ENCODE peak calls at places on chromosomes 16 and 17, in eight cellular contexts. U, J, I, L, V, K, Q and T are unnamed samples. For H3K36me3, the result is how much of the 10 kb centered on the place peaks cover.

GRCh38 chr17:78745407-78746088 is 36.5 kb downstream of the CYTH1 start:
- DNase-seq in U (peak), L (peak), K (no peak), V (peak), I (no peak), Q (no peak), J (no peak), T (no peak)

GRCh38 chr17:21573961-21574610 is 118.2 kb upstream of the KCNJ18 start:
- DNase-seq in J (peak), I (no peak), Q (no peak), U (peak), K (no peak), L (no peak), V (peak), T (no peak)

GRCh38 chr16:5036228-5037156 is 2.8 kb upstream of the NAGPA start:
- DNase-seq in L (peak), K (no peak), J (no peak), U (no peak), Q (no peak), I (no peak), V (no peak), T (no peak)

GRCh38 chr16:54482892-54483574 is 196.4 kb upstream of the IRX3 start:
- DNase-seq in U (no peak), Q (no peak), V (no peak), I (no peak), J (no peak), K (no peak), L (no peak), T (no peak)

GRCh38 chr17:45218895-45219661 is 2.6 kb upstream of the FMNL1 start:
- DNase-seq in I (peak), U (peak), L (peak), K (peak), Q (peak), V (peak), J (peak), T (peak)

GRCh38 chr16:29808219-29808900 is 2.0 kb downstream of the MAZ start:
- DNase-seq in J (peak), U (no peak), K (no peak), L (peak), V (no peak), Q (no peak), I (no peak), T (no peak)

GRCh38 chr17:77810536-77810935 is 148.0 kb upstream of the TNRC6C start:
- DNase-seq in V (peak), L (peak), J (peak), I (no peak), Q (no peak), K (no peak), U (peak), T (no peak)

GRCh38 chr16:30416624-30417298 is 9.4 kb downstream of the ZNF771 start:
- DNase-seq in U (no peak), V (no peak), I (no peak), Q (no peak), L (no peak), J (no peak), K (no peak), T (no peak)

GRCh38 chr17:77364941-77365583 is 224.3 kb downstream of the SEC14L1 start:
- DNase-seq in K (no peak), J (no peak), I (no peak), Q (no peak), L (no peak), U (no peak), V (no peak), T (no peak)

GRCh38 chr17:30170415-30170987 is 53.9 kb downstream of the NSRP1 start:
- DNase-seq in J (no peak), I (no peak), K (no peak), U (no peak), V (no peak), Q (no peak), L (no peak), T (no peak)

GRCh38 chr17:47203984-47204721 is 5.0 kb upstream of the MYL4 start:
- DNase-seq in V (no peak), U (peak), L (no peak), Q (no peak), J (no peak), K (no peak), I (no peak), T (peak)

GRCh38 chr17:17416400-17417360 is 60.1 kb upstream of the MED9 start:
- DNase-seq in V (peak), J (no peak), I (no peak), K (peak), L (no peak), U (peak), Q (peak), T (no peak)

GRCh38 chr16:25289466-25289865 is 31.8 kb upstream of the ZKSCAN2 start:
- DNase-seq in V (no peak), K (no peak), J (no peak), I (no peak), U (no peak), L (no peak), Q (no peak), T (no peak)

GRCh38 chr17:7246779-7247178 is 4.5 kb upstream of the GABARAP start:
- DNase-seq in L (no peak), J (no peak), I (no peak), K (no peak), V (no peak), U (no peak), Q (no peak), T (no peak)

GRCh38 chr17:2335726-2336214 is 487 bp downstream of the TSR1 start:
- DNase-seq in K (peak), L (peak), J (peak), U (no peak), I (no peak), V (no peak), Q (no peak), T (no peak)

GRCh38 chr17:15456972-15457722 is 10.3 kb downstream of the CDRT4 start:
- DNase-seq in Q (no peak), L (no peak), V (peak), J (peak), U (peak), I (no peak), K (no peak), T (no peak)

GRCh38 chr17:10063730-10064221 is 134.6 kb downstream of the GAS7 start:
- DNase-seq in V (no peak), Q (no peak), K (no peak), L (peak), U (peak), J (peak), I (no peak), T (peak)

GRCh38 chr16:64543401-64543800 is 578.5 kb downstream of the CDH11 start:
- DNase-seq in J (no peak), I (no peak), Q (no peak), L (no peak), K (no peak), U (no peak), V (no peak), T (no peak)

GRCh38 chr16:24931091-24931490 is 84.1 kb downstream of the ARHGAP17 start:
- DNase-seq in I (no peak), L (no peak), V (no peak), J (no peak), Q (no peak), K (no peak), U (no peak), T (no peak)

GRCh38 chr16:67260426-67261063 is 11.8 kb downstream of the SLC9A5 start:
- DNase-seq in L (peak), U (peak), K (peak), Q (peak), I (no peak), V (peak), J (no peak), T (peak)

DNA sequence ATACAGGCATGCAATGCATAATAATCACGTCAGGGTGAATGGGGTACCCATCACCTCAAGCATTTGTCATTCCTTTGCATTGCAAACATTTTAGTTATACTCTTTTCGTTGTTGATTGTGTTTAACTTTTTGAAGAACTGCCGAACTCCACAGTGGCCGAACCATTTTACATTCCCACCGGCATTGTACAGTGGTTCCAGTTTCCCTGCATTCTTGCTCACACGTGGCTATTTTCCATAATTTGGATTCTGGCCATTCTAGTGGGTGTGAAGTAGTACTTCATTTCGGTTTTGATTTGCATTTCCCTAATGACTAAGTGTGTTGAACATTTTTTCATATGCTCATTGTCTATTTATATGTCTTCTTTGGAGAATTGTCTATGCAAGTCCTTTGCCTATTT is 13.0 kb downstream of the NOL11 start:
- DNase-seq in I (no peak), J (no peak), Q (no peak), K (no peak), V (no peak), U (no peak), L (no peak), T (no peak)
- H3K36me3 ChIP-seq in I (half or more), J (under half), Q (under half), K (half or more), V (under half), U (under half), L (half or more), T (under half)

DNA sequence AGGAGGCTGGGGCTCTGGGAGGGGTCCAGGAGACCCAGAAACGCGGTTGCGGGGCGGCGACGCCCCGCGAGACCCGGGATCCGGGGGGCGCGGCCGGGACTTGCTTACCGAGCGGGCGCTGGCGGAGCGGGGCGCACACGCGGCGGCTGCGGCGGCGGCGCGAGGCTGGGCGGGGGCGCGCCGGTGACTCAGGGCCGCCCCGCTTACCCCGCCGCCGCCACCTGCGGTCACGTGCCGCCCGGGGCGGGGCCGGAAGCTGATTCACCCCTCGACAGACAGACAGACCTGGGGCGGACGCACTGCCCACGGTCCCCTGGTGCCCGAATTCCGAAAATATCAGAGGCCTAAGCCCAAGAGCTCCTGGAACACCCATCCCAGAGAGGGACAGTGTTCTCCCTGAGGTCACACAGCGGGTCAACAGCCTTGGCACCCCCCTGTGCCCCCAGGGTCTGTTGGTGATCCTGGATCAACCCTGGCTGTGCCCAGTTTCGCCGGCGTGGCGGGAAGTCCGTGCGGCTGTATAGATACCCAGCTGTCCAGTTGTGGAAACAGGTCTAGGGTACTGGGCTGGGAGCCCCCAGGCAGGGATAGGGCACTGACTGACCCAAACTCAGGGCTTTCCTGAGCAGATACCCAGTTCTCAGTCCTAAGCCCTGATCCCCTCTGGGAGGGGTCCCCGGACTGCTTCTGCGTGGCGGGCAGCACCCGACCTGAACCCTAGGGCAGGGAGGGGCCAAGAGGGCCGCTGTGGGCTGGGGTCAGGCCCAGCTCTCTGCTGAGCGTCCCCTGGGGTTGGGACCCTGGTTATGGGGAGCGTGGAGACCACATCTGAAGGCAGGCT is at the start of gene FAM83G:
- DNase-seq in K (peak), J (peak), I (peak), V (peak), L (peak), Q (peak), U (peak), T (peak)
- TF ChIP-seq POLR2A in K (peak), J (no peak), I (peak), V (no peak), L (no peak), Q (peak), U (peak), T (peak)

DNA sequence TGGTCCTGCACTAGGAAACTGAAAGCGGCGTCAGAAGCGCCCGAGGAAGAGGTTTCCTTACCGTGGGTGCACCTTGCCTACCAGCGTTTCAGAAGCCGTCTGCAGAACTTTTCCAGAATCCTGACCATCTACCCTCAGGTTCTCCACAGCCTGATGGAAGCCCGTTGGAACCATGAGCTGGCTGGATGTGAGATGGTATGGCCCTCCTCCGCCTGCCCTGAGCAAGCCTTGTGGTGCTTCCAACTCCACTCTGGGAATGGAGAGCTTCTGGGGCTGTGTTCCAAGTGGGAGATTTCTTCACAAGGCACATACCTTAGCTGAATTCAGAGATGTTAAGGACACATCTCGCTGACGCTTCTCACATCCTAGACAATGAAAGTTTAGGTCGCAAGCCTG is 51.8 kb upstream of the ENDOV start:
- DNase-seq in I (no peak), K (no peak), Q (no peak), U (no peak), L (peak), V (no peak), J (peak), T (no peak)
- H3K36me3 ChIP-seq in I (under half), K (half or more), Q (under half), U (half or more), L (half or more), V (half or more), J (under half), T (under half)

GRCh38 chr16:3825103-3825502 is 55.4 kb downstream of the CREBBP start:
- DNase-seq in L (no peak), Q (no peak), U (peak), I (no peak), V (peak), J (no peak), K (no peak), T (no peak)
- TF ChIP-seq POLR2A in L (no peak), Q (no peak), U (no peak), I (no peak), V (no peak), J (no peak), K (no peak), T (no peak)

DNA sequence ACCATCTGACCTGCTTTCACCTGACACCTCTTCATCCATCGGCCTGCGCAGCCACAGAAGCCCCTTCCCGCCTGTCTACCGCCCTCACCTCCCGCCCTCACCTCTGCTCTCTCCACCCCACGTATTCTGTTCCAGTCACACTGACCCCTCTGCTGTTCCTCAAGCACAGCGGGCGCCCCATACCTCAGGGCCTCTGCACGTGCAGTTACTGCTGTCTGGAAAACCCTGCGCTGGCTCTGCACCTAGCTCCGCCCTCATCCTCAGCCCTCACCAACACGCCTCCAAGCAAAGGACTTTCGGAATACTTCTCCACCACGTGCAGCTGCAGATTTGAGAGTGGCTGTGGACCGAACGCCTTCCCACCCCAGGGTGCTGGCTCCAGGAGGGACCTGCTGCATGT is 24.6 kb upstream of the PABPN1L start:
- DNase-seq in I (no peak), U (no peak), J (no peak), V (no peak), K (no peak), Q (no peak), L (no peak), T (no peak)
- H3K36me3 ChIP-seq in I (under half), U (under half), J (under half), V (under half), K (half or more), Q (under half), L (under half), T (under half)

DNA sequence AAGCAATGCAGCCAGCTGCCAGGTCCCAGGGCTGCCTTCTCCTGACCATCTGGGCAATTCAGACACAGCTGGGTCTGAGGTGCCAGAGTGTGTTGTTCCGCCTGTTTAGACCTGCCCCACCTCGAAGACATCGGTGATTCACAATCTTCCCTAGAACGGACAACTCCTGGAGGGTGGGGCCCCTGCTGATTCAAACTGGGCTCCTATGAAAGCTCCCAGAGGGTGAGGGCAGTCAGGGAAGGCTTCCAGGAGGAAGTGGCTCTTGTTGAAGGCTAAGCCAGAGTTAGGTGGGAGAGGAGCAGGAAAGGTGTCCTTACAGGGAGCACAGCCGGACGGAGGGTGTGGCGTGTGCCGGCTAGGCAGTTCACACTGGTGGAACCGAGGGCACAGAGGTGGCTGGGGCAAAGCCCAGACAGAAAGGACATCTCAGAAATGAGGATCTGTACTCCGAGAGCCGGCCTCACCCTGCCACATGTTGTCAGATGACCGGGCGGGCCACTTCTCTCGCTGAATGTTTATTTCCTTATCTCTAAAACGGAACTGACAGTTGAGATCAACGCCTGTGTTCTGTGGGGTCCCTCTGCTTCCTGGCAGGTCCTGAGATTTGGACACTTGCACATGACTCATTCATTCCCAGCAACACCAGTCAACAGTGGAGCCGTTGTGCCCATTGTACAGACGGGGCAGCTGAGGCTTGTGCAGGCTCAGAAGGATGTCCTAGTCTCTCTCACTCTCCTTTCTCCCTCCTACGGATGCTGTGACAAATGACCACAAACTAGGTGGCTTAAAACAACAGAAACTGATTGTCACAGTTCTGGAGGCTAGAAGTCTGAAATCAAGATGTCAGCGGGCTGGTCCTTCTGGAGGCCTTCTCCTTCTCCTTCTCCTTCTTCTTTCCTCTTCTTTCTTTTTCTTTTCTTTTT is 26.9 kb upstream of the LITAF start:
- DNase-seq in K (peak), J (no peak), U (no peak), I (no peak), V (no peak), L (peak), Q (no peak), T (peak)
- TF ChIP-seq POLR2A in K (no peak), J (no peak), U (no peak), I (no peak), V (no peak), L (peak), Q (no peak), T (no peak)

GRCh38 chr17:75205037-75205792 is at the start of gene NUP85:
- DNase-seq in L (peak), U (peak), V (peak), J (peak), I (peak), K (peak), Q (peak), T (peak)

GRCh38 chr17:75207760-75208159 is 2.3 kb downstream of the NUP85 start:
- DNase-seq in L (no peak), I (no peak), J (no peak), Q (no peak), U (no peak), K (no peak), V (no peak), T (no peak)

GRCh38 chr17:75208161-75208560 is 2.7 kb downstream of the NUP85 start:
- DNase-seq in Q (no peak), J (no peak), U (no peak), I (no peak), V (no peak), L (no peak), K (no peak), T (no peak)

GRCh38 chr17:75205793-75206163 is 299 bp downstream of the NUP85 start:
- DNase-seq in J (no peak), L (no peak), I (no peak), K (no peak), U (no peak), V (no peak), Q (no peak), T (no peak)

DNA sequence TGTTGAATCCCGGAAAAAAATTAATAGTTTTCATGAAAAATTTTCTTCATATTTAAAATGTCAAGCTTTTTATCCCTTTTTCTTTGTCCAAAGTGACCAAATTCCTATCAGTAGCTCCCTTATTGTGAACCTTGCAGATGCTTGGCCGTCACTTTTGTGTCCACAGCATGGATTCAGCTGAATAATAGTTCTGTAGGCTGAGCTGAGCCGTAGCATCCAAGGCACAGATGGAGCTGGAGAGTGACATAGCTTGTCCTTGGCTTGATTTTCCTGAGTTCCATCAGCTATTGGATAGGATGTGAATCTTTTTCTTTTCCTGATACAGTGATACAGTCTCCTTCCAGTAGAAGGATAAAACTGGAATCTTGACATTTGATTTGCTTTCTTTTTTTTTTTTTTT is 3.6 kb downstream of the NUP85 start:
- DNase-seq in V (no peak), K (no peak), U (no peak), Q (no peak), J (no peak), I (no peak), L (no peak), T (no peak)
- H3K36me3 ChIP-seq in V (under half), K (half or more), U (under half), Q (under half), J (under half), I (under half), L (half or more), T (half or more)